ENCODE peak calls at places on chromosomes 16 and 17, in nine cellular contexts. E is fibroblast of lung, K is upper lobe of right lung, Y is body of pancreas, O is HFF-Myc, D is BJ, H is GM13976, R is NB4, T is H9. V is an unnamed sample.

GRCh38 chr17:79931517-79932309 is 92.5 kb upstream of the CBX4 start:
- DNase-seq in H (peak; percentile 66), E (peak; percentile 41), O (no peak), D (no peak), Y (no peak), K (no peak), T (no peak), R (no peak), V (peak; percentile 45)

GRCh38 chr17:59753522-59754467 is 46.3 kb downstream of the VMP1 start:
- DNase-seq in T (no peak), O (peak; percentile 90), D (peak; percentile 66), K (no peak), R (peak; percentile 85), H (peak; percentile 68), E (peak; percentile 83), Y (peak; percentile 56), V (peak; percentile 72)

GRCh38 chr17:63282455-63282854 is 163.7 kb downstream of the CYB561 start:
- DNase-seq in D (no peak), O (no peak), E (no peak), K (no peak), Y (no peak), H (no peak), T (no peak), R (no peak), V (peak; percentile 8)

GRCh38 chr17:39144414-39144813 is 7.0 kb downstream of the PLXDC1 start:
- DNase-seq in O (peak; percentile 70), Y (peak; percentile 95), E (peak; percentile 94), T (no peak), H (no peak), R (no peak), D (peak; percentile 64), K (peak; percentile 92), V (no peak)

GRCh38 chr16:35252356-35252936 is 1793.0 kb downstream of the TP53TG3F start:
- DNase-seq in E (peak; percentile 4), D (no peak), K (no peak), R (peak; percentile 21), Y (no peak), O (no peak), T (no peak), H (no peak), V (no peak)

GRCh38 chr17:83186751-83187421 is 107.5 kb downstream of the METRNL start:
- DNase-seq in H (no peak), D (no peak), T (peak; percentile 20), O (no peak), K (no peak), R (no peak), Y (peak; percentile 1), E (no peak), V (no peak)

GRCh38 chr17:21368545-21369246 is 7.5 kb upstream of the KCNJ12 start:
- DNase-seq in K (no peak), H (no peak), D (no peak), Y (no peak), T (no peak), O (no peak), R (peak; percentile 96), E (no peak), V (no peak)

GRCh38 chr17:44599298-44600175 is 42.3 kb downstream of the FZD2 start:
- DNase-seq in O (peak; percentile 95), D (peak; percentile 51), R (no peak), T (peak; percentile 59), H (no peak), Y (peak; percentile 63), E (peak; percentile 98), K (no peak), V (no peak)

GRCh38 chr16:1430759-1431496 is at the start of gene PERCC1:
- DNase-seq in K (no peak), R (no peak), E (no peak), D (no peak), T (no peak), O (no peak), H (no peak), Y (peak; percentile 14), V (no peak)

DNA sequence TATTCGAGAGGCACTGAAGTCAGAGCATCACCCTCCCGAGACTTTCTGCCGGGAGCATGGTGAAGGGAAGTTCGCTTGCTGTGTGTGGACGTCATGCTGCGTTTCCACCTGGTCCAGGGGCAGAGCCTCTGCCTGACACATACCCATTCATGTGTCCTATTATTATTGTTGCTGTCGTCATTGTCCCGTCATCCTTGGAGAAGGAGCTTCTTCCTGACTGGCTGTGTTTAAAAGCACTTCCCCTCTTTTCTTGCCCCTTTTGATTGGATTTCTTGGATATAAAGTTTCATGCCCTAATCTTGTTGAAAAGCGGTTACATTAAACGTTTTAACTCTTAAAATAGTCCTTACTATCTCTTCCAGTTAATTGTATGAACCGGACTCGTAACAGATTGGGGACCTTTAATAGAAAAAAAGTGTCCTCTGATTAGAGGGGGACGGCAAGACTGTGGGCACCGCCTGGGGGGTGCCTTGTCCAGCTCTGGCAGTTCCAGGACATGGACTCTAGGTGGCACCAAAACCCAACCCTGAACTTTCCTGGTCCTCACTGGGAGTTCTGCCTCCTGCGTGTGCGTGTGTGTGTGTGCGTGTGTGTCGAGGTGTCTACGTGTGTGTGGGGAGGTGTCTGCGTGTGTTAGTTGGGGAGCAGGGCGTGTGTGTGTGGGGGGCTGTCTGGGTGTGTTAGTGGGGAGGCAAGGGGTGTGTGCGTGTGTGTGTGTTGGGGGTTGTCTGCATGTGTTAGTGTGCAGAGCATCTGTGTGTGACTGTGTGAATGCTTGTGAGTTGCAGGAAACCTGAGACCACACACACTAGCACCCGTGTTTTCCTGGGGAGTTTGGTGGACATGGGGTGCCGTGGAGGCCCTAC is 133.3 kb upstream of the CIBAR2 start:
- DNase-seq in O (peak; percentile 55), H (peak; percentile 79), Y (peak; percentile 56), E (peak; percentile 72), D (no peak), K (no peak), R (peak; percentile 68), T (peak; percentile 71), V (peak; percentile 78)
- TF ChIP-seq CTCF in O (peak; percentile 92), H (peak; percentile 68), Y (peak; percentile 78), E (peak; percentile 90), D (peak; percentile 94), K (peak; percentile 76), R (peak; percentile 95), T (peak; percentile 75), V (peak; percentile 67)

GRCh38 chr16:82796047-82796446 is 169.3 kb downstream of the CDH13 start:
- DNase-seq in K (no peak), Y (no peak), R (no peak), H (no peak), E (no peak), O (no peak), T (no peak), D (no peak), V (no peak)
- TF ChIP-seq CTCF in K (no peak), Y (no peak), R (no peak), H (no peak), E (no peak), O (no peak), T (peak; percentile 54), D (no peak), V (no peak)

DNA sequence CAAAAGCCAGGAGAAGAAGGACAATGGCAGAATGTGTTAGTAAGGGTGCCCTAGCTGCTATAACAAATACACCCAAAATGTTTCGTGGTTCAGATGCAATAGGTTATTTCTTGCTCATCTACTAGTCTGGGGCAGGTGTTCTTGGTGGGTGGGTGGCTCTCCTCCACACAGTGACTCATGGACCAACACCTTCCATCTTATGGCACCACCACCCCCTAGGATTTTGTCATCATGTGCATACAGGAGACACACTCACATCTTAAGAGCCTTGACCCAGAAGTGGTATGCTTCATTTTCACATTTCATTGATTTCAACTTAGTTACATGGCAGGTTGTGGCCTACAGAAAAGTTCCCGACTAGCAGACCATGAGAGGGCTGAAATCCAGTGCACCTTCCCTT is 114.7 kb downstream of the AMFR start:
- DNase-seq in T (no peak), E (no peak), O (no peak), R (no peak), K (no peak), D (no peak), Y (no peak), H (no peak), V (no peak)
- TF ChIP-seq CTCF in T (no peak), E (no peak), O (no peak), R (no peak), K (no peak), D (no peak), Y (no peak), H (no peak), V (no peak)

GRCh38 chr16:49492090-49492801 is 118.6 kb downstream of the C16orf78 start:
- DNase-seq in E (peak; percentile 9), Y (no peak), T (peak; percentile 80), O (no peak), K (peak; percentile 72), H (peak; percentile 87), D (no peak), R (peak; percentile 43), V (peak; percentile 83)
- TF ChIP-seq CTCF in E (peak; percentile 67), Y (peak; percentile 91), T (peak; percentile 99), O (peak; percentile 75), K (peak; percentile 90), H (peak; percentile 73), D (peak; percentile 78), R (peak; percentile 83), V (peak; percentile 72)

DNA sequence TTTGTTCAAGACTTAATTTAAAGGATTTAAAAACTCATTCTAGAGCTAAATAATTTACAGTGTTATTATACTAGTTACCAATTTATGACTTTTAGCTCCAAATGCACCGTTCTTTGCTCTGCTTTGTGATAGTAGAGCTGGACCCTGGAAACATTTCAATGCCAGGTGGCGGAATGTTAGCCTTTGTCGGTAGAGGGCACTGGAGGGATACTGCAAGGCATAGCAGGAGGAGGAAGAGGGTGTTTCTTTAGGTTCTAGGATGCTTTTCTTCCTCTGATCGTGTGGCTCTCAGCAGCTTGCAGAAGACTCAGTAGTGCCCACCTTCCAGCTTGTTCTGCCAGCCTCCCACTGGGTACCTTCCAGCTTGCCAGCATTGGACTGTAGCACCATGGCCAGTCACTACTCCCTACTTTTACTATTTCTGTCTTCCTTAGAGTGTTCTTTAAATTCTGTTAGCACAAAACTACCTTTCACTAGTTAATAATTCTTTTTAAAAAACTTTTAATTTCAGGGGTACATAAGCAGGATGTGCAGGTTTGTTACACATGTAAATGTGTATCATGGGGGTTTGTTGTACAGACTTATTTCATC is 325.3 kb downstream of the UTP18 start:
- DNase-seq in D (no peak), R (no peak), K (no peak), H (peak; percentile 4), T (peak; percentile 75), E (no peak), O (no peak), Y (peak; percentile 3), V (no peak)
- TF ChIP-seq CTCF in D (no peak), R (no peak), K (no peak), H (no peak), T (peak; percentile 84), E (no peak), O (no peak), Y (no peak), V (no peak)

GRCh38 chr17:8832711-8833352 is 33.7 kb upstream of the MFSD6L start:
- DNase-seq in E (no peak), K (no peak), Y (no peak), T (peak; percentile 94), H (peak; percentile 66), D (no peak), R (peak; percentile 30), O (no peak), V (no peak)
- TF ChIP-seq CTCF in E (no peak), K (peak; percentile 46), Y (no peak), T (peak; percentile 94), H (peak; percentile 42), D (peak; percentile 43), R (peak; percentile 49), O (peak; percentile 62), V (peak; percentile 37)